ENCODE peak calls at places on chromosome 2, in seven cellular contexts. P is IMR-90, G is upper lobe of right lung, M is aorta, F is SJSA1, W is heart left ventricle, N is sigmoid colon. U is an unnamed sample. For H3K4me1 and H3K27me3, the result is how much of the 10 kb centered on the place peaks cover.

GRCh38 chr2:131037398-131038257 is 55.6 kb downstream of the FAM168B start:
- DNase-seq in P (no peak), G (no peak), M (no peak), F (no peak), W (no peak), N (peak), U (no peak)

GRCh38 chr2:167844714-167845530 is 402.5 kb downstream of the STK39 start:
- DNase-seq in P (no peak), G (no peak), M (no peak), F (no peak), W (no peak), N (no peak), U (no peak)

GRCh38 chr2:211351998-211352397 is 795.6 kb downstream of the CPS1 start:
- DNase-seq in P (no peak), G (no peak), M (no peak), F (no peak), W (no peak), N (no peak), U (peak)

GRCh38 chr2:185188656-185189055 is 549.9 kb upstream of the FSIP2 start:
- DNase-seq in P (no peak), G (no peak), M (no peak), F (no peak), W (no peak), N (no peak), U (no peak)

GRCh38 chr2:9178905-9179571 is 27.6 kb upstream of the ASAP2 start:
- DNase-seq in P (peak), G (no peak), M (peak), F (peak), W (peak), N (peak), U (peak)

GRCh38 chr2:98479959-98480524 is 35.4 kb downstream of the INPP4A start:
- DNase-seq in P (peak), G (peak), M (peak), F (no peak), W (peak), N (peak), U (peak)

GRCh38 chr2:128734521-128735295 is 416.0 kb upstream of the HS6ST1 start:
- DNase-seq in P (peak), G (peak), M (no peak), F (no peak), W (peak), N (no peak), U (no peak)

GRCh38 chr2:1550658-1551316 is 137.5 kb downstream of the TPO start:
- DNase-seq in P (peak), G (peak), M (peak), F (peak), W (peak), N (peak), U (peak)

GRCh38 chr2:66853585-66853984 is 418.7 kb downstream of the MEIS1 start:
- DNase-seq in P (peak), G (no peak), M (no peak), F (no peak), W (no peak), N (peak), U (no peak)

GRCh38 chr2:196431957-196432356 is 207.6 kb upstream of the CCDC150 start:
- DNase-seq in P (peak), G (no peak), M (no peak), F (no peak), W (no peak), N (no peak), U (no peak)

GRCh38 chr2:12844511-12844910 is 127.8 kb downstream of the TRIB2 start:
- DNase-seq in P (no peak), G (no peak), M (no peak), F (no peak), W (peak), N (no peak), U (peak)

GRCh38 chr2:208142925-208143799 is 2.8 kb downstream of the CRYGB start:
- DNase-seq in P (no peak), G (no peak), M (no peak), F (no peak), W (no peak), N (no peak), U (no peak)

GRCh38 chr2:165007162-165007744 is 51.9 kb upstream of the SLC38A11 start:
- DNase-seq in P (no peak), G (no peak), M (no peak), F (no peak), W (no peak), N (no peak), U (no peak)

GRCh38 chr2:11698009-11698922 is 28.3 kb upstream of the NTSR2 start:
- DNase-seq in P (peak), G (peak), M (peak), F (peak), W (peak), N (peak), U (peak)
- H3K4me1 ChIP-seq in P (under half), G (under half), M (under half), F (under half), W (under half), N (under half), U (under half)

DNA sequence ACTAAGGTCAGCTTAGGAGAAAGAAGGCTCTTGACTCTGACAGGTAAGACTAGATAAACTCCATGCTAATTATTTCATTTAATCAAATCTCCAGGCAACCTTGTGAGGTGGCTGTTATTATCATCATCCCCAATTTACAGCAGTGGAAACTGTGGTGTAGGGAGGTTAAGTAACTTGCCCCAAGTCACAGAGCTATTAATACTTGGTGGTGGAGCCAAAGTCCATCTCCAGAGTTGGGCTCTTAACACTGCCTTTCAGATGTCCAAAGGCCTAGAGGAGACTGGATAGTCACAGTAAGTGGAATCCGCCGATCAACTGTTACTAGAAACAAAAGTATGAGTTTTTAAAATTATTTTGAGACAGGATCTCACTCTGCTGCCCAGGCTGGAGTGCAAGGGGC is 46.6 kb upstream of the SP3 start:
- DNase-seq in P (no peak), G (no peak), M (no peak), F (no peak), W (no peak), N (no peak), U (no peak)
- H3K27ac ChIP-seq in P (no peak), G (no peak), M (no peak), F (no peak), W (no peak), N (peak), U (no peak)

GRCh38 chr2:65313126-65313953 is 85.7 kb downstream of the ACTR2 start:
- DNase-seq in P (no peak), G (no peak), M (no peak), F (no peak), W (peak), N (peak), U (no peak)
- H3K27me3 ChIP-seq in P (under half), G (under half), M (under half), F (under half), W (under half), N (under half), U (under half)

GRCh38 chr2:36385603-36386002 is 30.0 kb downstream of the CRIM1 start:
- DNase-seq in P (no peak), G (no peak), M (no peak), F (no peak), W (no peak), N (no peak), U (no peak)

GRCh38 chr2:36389081-36389480 is 33.5 kb downstream of the CRIM1 start:
- DNase-seq in P (peak), G (no peak), M (no peak), F (peak), W (no peak), N (no peak), U (no peak)

GRCh38 chr2:36382472-36382871 is 26.9 kb downstream of the CRIM1 start:
- DNase-seq in P (no peak), G (no peak), M (no peak), F (no peak), W (no peak), N (no peak), U (no peak)

GRCh38 chr2:36388472-36388871 is 32.9 kb downstream of the CRIM1 start:
- DNase-seq in P (no peak), G (no peak), M (no peak), F (no peak), W (no peak), N (no peak), U (no peak)

DNA sequence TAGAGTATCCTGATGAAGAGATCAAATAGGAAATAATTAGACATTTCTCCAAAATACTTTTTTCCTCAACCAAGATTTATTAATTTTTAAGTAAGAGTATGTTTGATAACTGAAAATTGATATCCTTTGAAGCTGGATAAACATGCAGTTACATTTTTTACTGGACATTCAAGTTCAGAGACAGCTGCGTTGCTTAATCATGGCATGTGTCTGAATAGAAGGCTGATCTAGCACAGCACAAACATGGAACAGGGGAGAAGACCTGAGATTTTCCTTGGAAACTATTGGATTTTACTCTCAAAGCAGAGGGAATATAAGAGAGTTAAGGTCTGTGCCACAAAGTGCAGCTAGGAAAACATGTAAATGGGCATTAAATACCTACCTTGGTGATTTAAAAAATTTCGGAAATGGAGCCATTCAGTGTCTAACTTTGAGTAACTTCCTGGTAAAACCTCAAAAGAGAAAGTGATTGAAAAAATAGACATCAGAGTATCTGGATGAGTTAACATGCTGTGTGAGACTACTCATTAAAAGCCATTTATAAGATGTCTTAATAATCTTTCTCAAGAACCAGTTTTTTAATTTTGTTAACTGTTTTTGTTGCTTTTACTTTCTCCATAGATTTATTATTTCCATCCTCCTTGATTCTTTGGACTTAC is 31.8 kb downstream of the CRIM1 start:
- DNase-seq in P (no peak), G (no peak), M (no peak), F (no peak), W (no peak), N (no peak), U (no peak)
- H3K4me1 ChIP-seq in P (under half), G (under half), M (under half), F (under half), W (under half), N (under half), U (under half)

GRCh38 chr2:120559401-120559800 is 176.3 kb upstream of the GLI2 start:
- DNase-seq in P (peak), G (no peak), M (no peak), F (peak), W (no peak), N (no peak), U (no peak)
- H3K27ac ChIP-seq in P (peak), G (no peak), M (no peak), F (peak), W (no peak), N (no peak), U (no peak)

GRCh38 chr2:179239838-179240237 is 24.8 kb downstream of the SESTD1 start:
- DNase-seq in P (no peak), G (no peak), M (no peak), F (no peak), W (no peak), N (no peak), U (no peak)

GRCh38 chr2:179239194-179239593 is 25.4 kb downstream of the SESTD1 start:
- DNase-seq in P (peak), G (no peak), M (no peak), F (no peak), W (no peak), N (no peak), U (no peak)

GRCh38 chr2:179243046-179243445 is 21.6 kb downstream of the SESTD1 start:
- DNase-seq in P (no peak), G (no peak), M (no peak), F (no peak), W (no peak), N (no peak), U (no peak)

GRCh38 chr2:179238027-179238426 is 26.6 kb downstream of the SESTD1 start:
- DNase-seq in P (no peak), G (no peak), M (no peak), F (no peak), W (no peak), N (no peak), U (no peak)

DNA sequence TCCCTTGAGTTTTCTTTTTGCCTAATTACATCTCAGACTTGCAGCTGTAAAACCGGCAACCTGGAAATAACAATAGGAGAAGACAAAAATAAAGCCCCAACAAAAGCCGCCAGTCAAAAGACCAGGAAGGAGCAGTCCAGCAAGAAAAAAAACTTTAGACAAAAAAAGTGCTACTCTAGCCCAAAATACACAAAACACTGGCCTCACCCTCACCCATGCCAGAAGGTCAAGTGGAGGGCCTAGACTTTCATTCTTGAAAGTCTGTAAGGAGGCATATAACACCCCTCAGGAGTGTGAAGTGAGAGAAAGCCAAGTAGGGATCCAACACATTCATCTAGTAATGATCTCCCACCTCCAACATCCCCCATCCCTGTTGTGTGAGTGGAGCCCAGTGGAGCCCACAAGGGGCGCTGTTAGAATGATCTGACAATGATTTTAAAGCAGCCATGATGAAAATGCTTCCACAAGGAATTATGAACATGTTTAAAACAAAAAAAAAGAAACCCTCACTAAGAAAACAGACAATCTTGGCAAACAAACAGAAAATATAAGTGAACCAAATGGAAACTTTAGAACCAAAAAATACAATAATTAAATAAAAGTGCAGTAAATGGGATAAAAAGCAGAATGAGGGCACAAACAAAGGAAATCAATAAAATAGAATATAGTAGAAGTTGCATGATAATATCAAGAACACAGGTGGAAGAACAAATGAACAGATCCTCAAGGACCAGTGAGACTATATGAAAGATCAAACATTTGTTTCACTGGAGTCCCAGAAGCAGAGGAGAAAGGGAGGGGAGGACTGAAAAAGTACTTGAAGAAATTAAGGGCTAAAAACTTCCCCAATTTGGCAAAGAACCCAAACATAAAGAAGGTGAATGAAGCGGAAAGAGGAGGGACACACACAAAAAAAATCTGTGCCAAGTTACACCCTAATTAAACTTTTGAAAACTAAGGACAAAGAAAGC is 23.9 kb downstream of the SESTD1 start:
- DNase-seq in P (no peak), G (no peak), M (no peak), F (no peak), W (no peak), N (no peak), U (no peak)
- H3K27me3 ChIP-seq in P (under half), G (under half), M (under half), F (under half), W (under half), N (under half), U (under half)

DNA sequence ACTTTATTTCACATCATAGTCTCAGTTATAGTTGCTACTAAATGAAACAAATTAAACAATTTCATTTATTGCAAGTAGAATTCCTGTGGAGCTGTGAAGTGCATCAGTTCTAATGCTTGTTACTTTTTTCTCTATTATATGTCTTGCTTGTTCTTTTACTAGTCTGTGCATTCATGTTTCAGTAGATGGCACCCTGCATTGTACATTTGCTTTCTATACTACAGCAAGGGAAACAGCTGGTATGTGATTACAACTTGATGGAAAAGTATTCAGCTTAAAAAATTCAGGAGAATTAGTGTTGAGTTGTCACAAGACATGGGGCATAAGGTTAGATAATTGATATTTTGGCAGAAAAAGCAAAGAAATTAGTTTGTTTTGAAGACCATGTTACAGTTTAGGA is 72.3 kb downstream of the TANK start:
- DNase-seq in P (no peak), G (no peak), M (no peak), F (no peak), W (no peak), N (no peak), U (no peak)
- H3K4me1 ChIP-seq in P (under half), G (under half), M (under half), F (under half), W (under half), N (under half), U (under half)

DNA sequence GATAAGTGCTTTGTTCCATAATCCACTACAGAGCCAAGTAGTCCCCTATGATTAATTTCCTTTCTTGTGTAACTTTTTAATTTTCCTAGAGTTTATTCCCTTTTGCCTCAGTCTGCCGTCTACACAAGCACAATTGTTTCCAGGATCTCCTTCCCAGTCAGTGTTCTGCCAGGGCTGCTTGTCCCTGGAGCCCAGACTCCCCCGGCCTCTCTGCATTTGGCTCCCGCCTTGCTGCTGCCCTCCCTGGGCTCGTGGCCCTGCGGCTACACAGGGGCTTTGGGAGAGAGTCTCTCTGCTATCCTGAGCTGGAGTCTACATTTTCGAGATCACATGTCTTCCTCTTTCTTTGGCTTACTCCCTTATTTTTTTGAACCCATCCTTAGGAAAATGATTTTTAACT is 9.2 kb downstream of the FBLN7 start:
- DNase-seq in P (no peak), G (peak), M (peak), F (no peak), W (no peak), N (no peak), U (peak)
- H3K27ac ChIP-seq in P (no peak), G (no peak), M (no peak), F (no peak), W (no peak), N (no peak), U (no peak)

GRCh38 chr2:176187306-176188217 is 906 bp upstream of the HOXD1 start:
- DNase-seq in P (no peak), G (no peak), M (peak), F (peak), W (no peak), N (no peak), U (no peak)
- H3K27me3 ChIP-seq in P (half or more), G (half or more), M (under half), F (under half), W (half or more), N (under half), U (half or more)